ENCODE peak calls at places on chromosome 3, in four cellular contexts. N is fibroblast of the aortic adventitia, B is A549, E is nephron progenitor cell. L is an unnamed sample.
A peak's percentile ranks its signal among the peaks of the same experiment; 100 is the strongest.

GRCh38 chr3:113890256-113890900 is 51.8 kb downstream of the GRAMD1C start:
- DNase-seq in N (no peak), B (peak; percentile 30), E (no peak), L (no peak)

GRCh38 chr3:12192173-12192572 is 33.5 kb upstream of the TIMP4 start:
- DNase-seq in N (no peak), B (no peak), E (no peak), L (no peak)

GRCh38 chr3:117036259-117036799 is 326.8 kb downstream of the TUSC7 start:
- DNase-seq in N (peak; percentile 83), B (no peak), E (no peak), L (peak; percentile 74)

GRCh38 chr3:69567026-69567767 is 172.1 kb upstream of the MITF start:
- DNase-seq in N (no peak), B (no peak), E (no peak), L (no peak)

GRCh38 chr3:116179091-116179490 is 266.2 kb downstream of the LSAMP start:
- DNase-seq in N (peak; percentile 10), B (no peak), E (no peak), L (no peak)

GRCh38 chr3:60579734-60580133 is 671.5 kb downstream of the FHIT start:
- DNase-seq in N (peak; percentile 70), B (peak; percentile 0), E (no peak), L (peak; percentile 31)

GRCh38 chr3:15015456-15015855 is 49.7 kb downstream of the MRPS25 start:
- DNase-seq in N (no peak), B (no peak), E (no peak), L (no peak)

GRCh38 chr3:136141891-136142290 is 54.2 kb downstream of the MSL2 start:
- DNase-seq in N (no peak), B (no peak), E (no peak), L (no peak)

GRCh38 chr3:188594137-188594536 is 440.2 kb downstream of the LPP start:
- DNase-seq in N (peak; percentile 97), B (no peak), E (no peak), L (peak; percentile 93)

GRCh38 chr3:162721736-162722135 is 1225.1 kb downstream of the OTOL1 start:
- DNase-seq in N (no peak), B (peak; percentile 11), E (no peak), L (no peak)

GRCh38 chr3:30473374-30474051 is 132.9 kb upstream of the TGFBR2 start:
- DNase-seq in N (peak; percentile 88), B (peak; percentile 16), E (no peak), L (peak; percentile 64)

GRCh38 chr3:170419301-170420087 is 826 bp downstream of the CLDN11 start:
- DNase-seq in N (peak; percentile 38), B (no peak), E (peak; percentile 63), L (peak; percentile 41)

GRCh38 chr3:49276475-49277356 is at the start of gene C3orf62:
- DNase-seq in N (peak; percentile 79), B (peak; percentile 66), E (peak; percentile 47), L (peak; percentile 84)

GRCh38 chr3:133452603-133453313 is 52.9 kb downstream of the BFSP2 start:
- DNase-seq in N (no peak), B (peak; percentile 32), E (no peak), L (no peak)

GRCh38 chr3:16319723-16320122 is 54.7 kb downstream of the OXNAD1 start:
- DNase-seq in N (no peak), B (no peak), E (no peak), L (no peak)

GRCh38 chr3:16317561-16317945 is 52.5 kb downstream of the OXNAD1 start:
- DNase-seq in N (no peak), B (no peak), E (no peak), L (no peak)

GRCh38 chr3:16316847-16317560 is 52.0 kb downstream of the OXNAD1 start:
- DNase-seq in N (no peak), B (no peak), E (no peak), L (no peak)

GRCh38 chr3:16318216-16318615 is 53.2 kb downstream of the OXNAD1 start:
- DNase-seq in N (peak; percentile 46), B (no peak), E (no peak), L (peak; percentile 48)

GRCh38 chr3:16319307-16319706 is 54.3 kb downstream of the OXNAD1 start:
- DNase-seq in N (no peak), B (peak; percentile 33), E (no peak), L (peak; percentile 28)
- TF ChIP-seq CTCF in N (peak; percentile 32), B (peak; percentile 43), E (peak; percentile 26), L (peak; percentile 34)

GRCh38 chr3:147941984-147942383 is 532.8 kb downstream of the ZIC1 start:
- DNase-seq in N (no peak), B (no peak), E (no peak), L (no peak)

GRCh38 chr3:147940846-147941245 is 531.7 kb downstream of the ZIC1 start:
- DNase-seq in N (no peak), B (no peak), E (no peak), L (no peak)

GRCh38 chr3:147940400-147940799 is 531.2 kb downstream of the ZIC1 start:
- DNase-seq in N (peak; percentile 44), B (no peak), E (no peak), L (no peak)

GRCh38 chr3:147943265-147943945 is 534.2 kb downstream of the ZIC1 start:
- DNase-seq in N (peak; percentile 90), B (peak; percentile 36), E (no peak), L (peak; percentile 84)

DNA sequence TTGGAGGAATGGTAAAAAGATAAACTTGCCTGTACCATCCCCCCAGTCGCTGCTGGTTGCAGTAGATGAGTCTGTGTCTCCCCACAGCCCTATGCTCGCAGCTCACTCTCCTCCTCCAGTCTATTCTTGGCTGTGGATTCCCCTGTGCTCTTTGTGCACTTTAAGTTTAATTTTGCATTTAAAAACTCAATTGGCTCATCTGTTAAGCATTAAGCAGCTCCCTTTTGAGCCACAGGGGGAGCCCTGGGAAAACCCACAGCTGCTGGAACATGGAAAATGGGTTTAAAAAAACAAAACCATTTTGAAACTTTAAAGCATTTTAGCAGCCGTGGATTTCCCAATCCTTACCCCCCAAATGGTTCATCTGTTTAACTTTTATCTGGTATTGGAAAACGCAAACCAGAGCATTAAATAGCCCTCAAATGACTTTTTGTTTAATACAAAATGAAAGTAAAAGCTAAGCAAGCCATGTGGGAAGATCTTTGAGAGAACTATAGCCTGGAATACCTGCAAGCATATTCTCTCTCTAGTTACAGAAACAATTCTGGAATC is 536.9 kb downstream of the ZIC1 start:
- DNase-seq in N (peak; percentile 94), B (peak; percentile 67), E (peak; percentile 5), L (peak; percentile 91)
- TF ChIP-seq CTCF in N (peak; percentile 93), B (peak; percentile 51), E (peak; percentile 33), L (peak; percentile 89)

GRCh38 chr3:196317702-196318467 is at the start of gene DYNLT2B:
- DNase-seq in N (peak; percentile 77), B (peak; percentile 88), E (peak; percentile 91), L (peak; percentile 89)
- TF ChIP-seq CTCF in N (no peak), B (no peak), E (no peak), L (no peak)

GRCh38 chr3:4568831-4569230 is 75.7 kb downstream of the ITPR1 start:
- DNase-seq in N (no peak), B (no peak), E (peak; percentile 44), L (no peak)

GRCh38 chr3:4571690-4572334 is 78.7 kb downstream of the ITPR1 start:
- DNase-seq in N (no peak), B (peak; percentile 14), E (no peak), L (peak; percentile 21)

GRCh38 chr3:4574426-4574965 is 81.3 kb downstream of the ITPR1 start:
- DNase-seq in N (no peak), B (no peak), E (no peak), L (no peak)

GRCh38 chr3:4573153-4573552 is 80.0 kb downstream of the ITPR1 start:
- DNase-seq in N (no peak), B (no peak), E (no peak), L (no peak)

GRCh38 chr3:4570840-4571621 is 77.9 kb downstream of the ITPR1 start:
- DNase-seq in N (no peak), B (no peak), E (no peak), L (no peak)
- TF ChIP-seq CTCF in N (no peak), B (no peak), E (no peak), L (no peak)

GRCh38 chr3:138569090-138569489 is 25.0 kb downstream of the CEP70 start:
- DNase-seq in N (no peak), B (no peak), E (no peak), L (no peak)

GRCh38 chr3:138573138-138573537 is 20.9 kb downstream of the CEP70 start:
- DNase-seq in N (no peak), B (no peak), E (no peak), L (no peak)

GRCh38 chr3:138567403-138567802 is 26.7 kb downstream of the CEP70 start:
- DNase-seq in N (no peak), B (peak; percentile 5), E (no peak), L (no peak)
- TF ChIP-seq CTCF in N (no peak), B (peak; percentile 8), E (no peak), L (no peak)

GRCh38 chr3:192655627-192656026 is 71.7 kb downstream of the FGF12 start:
- DNase-seq in N (no peak), B (no peak), E (no peak), L (no peak)

GRCh38 chr3:192651854-192652510 is 75.4 kb downstream of the FGF12 start:
- DNase-seq in N (no peak), B (no peak), E (no peak), L (no peak)

GRCh38 chr3:192653862-192654261 is 73.5 kb downstream of the FGF12 start:
- DNase-seq in N (no peak), B (no peak), E (no peak), L (no peak)

GRCh38 chr3:192655040-192655439 is 72.3 kb downstream of the FGF12 start:
- DNase-seq in N (no peak), B (no peak), E (no peak), L (no peak)

DNA sequence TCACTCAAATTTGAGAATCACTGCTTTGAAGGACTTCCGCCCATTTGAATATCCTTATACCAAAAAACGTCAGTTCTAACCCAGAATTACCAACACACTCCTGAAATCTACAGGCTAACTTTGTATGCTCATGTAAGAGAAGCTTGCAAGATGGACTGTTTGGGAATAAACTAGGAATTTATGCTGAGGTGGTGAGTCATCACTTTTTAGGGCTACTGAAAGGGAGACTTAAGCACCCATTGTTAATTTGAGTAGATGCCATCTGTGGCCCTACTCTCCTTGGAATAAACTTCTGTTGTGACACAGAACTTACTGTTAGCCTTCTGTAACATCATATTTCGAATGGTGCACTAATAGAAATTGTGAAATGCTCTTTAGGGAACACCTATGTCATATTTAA is 74.6 kb downstream of the FGF12 start:
- DNase-seq in N (no peak), B (no peak), E (no peak), L (no peak)
- TF ChIP-seq CTCF in N (no peak), B (no peak), E (no peak), L (no peak)

GRCh38 chr3:112757197-112757596 is 89.5 kb downstream of the CD200R1L start:
- DNase-seq in N (no peak), B (no peak), E (no peak), L (no peak)

GRCh38 chr3:112759210-112759609 is 87.5 kb downstream of the CD200R1L start:
- DNase-seq in N (no peak), B (no peak), E (no peak), L (no peak)

GRCh38 chr3:112763258-112763657 is 83.4 kb downstream of the CD200R1L start:
- DNase-seq in N (no peak), B (no peak), E (no peak), L (no peak)

GRCh38 chr3:112759681-112760080 is 87.0 kb downstream of the CD200R1L start:
- DNase-seq in N (no peak), B (no peak), E (no peak), L (no peak)

GRCh38 chr3:112761062-112761638 is 85.5 kb downstream of the CD200R1L start:
- DNase-seq in N (peak; percentile 69), B (no peak), E (no peak), L (peak; percentile 70)
- TF ChIP-seq CTCF in N (no peak), B (no peak), E (no peak), L (no peak)

GRCh38 chr3:39989746-39990145 is 180.3 kb downstream of the MYRIP start:
- DNase-seq in N (no peak), B (no peak), E (no peak), L (no peak)
- TF ChIP-seq CTCF in N (no peak), B (no peak), E (no peak), L (no peak)

L was measured in fibroblast of pulmonary artery.